ENCODE peak calls at places on chromosomes 2 and 18, in six cellular contexts. S is IMR-90, I is mucosa of descending colon, A is GM12865, R is A549, M is ovary. T is an unnamed sample.

GRCh38 chr2:109284816-109285215 is 155.8 kb downstream of the SH3RF3 start:
- DNase-seq in S (peak; percentile 79), I (peak; percentile 18), A (no peak), R (no peak), M (no peak), T (no peak)

GRCh38 chr2:223725494-223725893 is 111.9 kb downstream of the AP1S3 start:
- DNase-seq in S (peak; percentile 99), I (peak; percentile 40), A (no peak), R (peak; percentile 93), M (peak; percentile 76), T (peak; percentile 89)

GRCh38 chr2:164826293-164827243 is 15.1 kb downstream of the COBLL1 start:
- DNase-seq in S (peak; percentile 13), I (peak; percentile 65), A (no peak), R (no peak), M (peak; percentile 41), T (no peak)

GRCh38 chr2:167181134-167181533 is 292.9 kb downstream of the XIRP2 start:
- DNase-seq in S (peak; percentile 79), I (no peak), A (no peak), R (no peak), M (no peak), T (no peak)

GRCh38 chr2:189328451-189329249 is 112.6 kb upstream of the WDR75 start:
- DNase-seq in S (peak; percentile 82), I (no peak), A (no peak), R (no peak), M (no peak), T (no peak)

GRCh38 chr18:33700513-33700976 is 122.5 kb downstream of the ASXL3 start:
- DNase-seq in S (no peak), I (no peak), A (peak; percentile 72), R (no peak), M (no peak), T (no peak)

GRCh38 chr2:133266075-133266925 is 302.0 kb downstream of the NCKAP5 start:
- DNase-seq in S (no peak), I (peak; percentile 10), A (no peak), R (peak; percentile 49), M (peak; percentile 25), T (no peak)

GRCh38 chr2:195456765-195457164 is 200.3 kb upstream of the SLC39A10 start:
- DNase-seq in S (no peak), I (no peak), A (no peak), R (no peak), M (no peak), T (no peak)

GRCh38 chr2:20378891-20379519 is 28.4 kb upstream of the PUM2 start:
- DNase-seq in S (peak; percentile 86), I (peak; percentile 83), A (no peak), R (peak; percentile 77), M (peak; percentile 94), T (no peak)

GRCh38 chr2:101273045-101273444 is 20.4 kb downstream of the CNOT11 start:
- DNase-seq in S (no peak), I (no peak), A (no peak), R (no peak), M (no peak), T (no peak)

GRCh38 chr2:145931836-145932352 is 1412.0 kb upstream of the ZEB2 start:
- DNase-seq in S (no peak), I (no peak), A (no peak), R (no peak), M (no peak), T (peak; percentile 4)

GRCh38 chr2:190986221-190986953 is 27.6 kb downstream of the STAT1 start:
- DNase-seq in S (no peak), I (no peak), A (no peak), R (no peak), M (no peak), T (no peak)

GRCh38 chr2:143171817-143172216 is 42.6 kb downstream of the ARHGAP15 start:
- DNase-seq in S (peak; percentile 16), I (no peak), A (no peak), R (no peak), M (no peak), T (no peak)

GRCh38 chr2:225510794-225511193 is 111.3 kb downstream of the NYAP2 start:
- DNase-seq in S (no peak), I (no peak), A (no peak), R (no peak), M (no peak), T (no peak)

GRCh38 chr2:234661146-234661545 is 164.3 kb upstream of the ARL4C start:
- DNase-seq in S (no peak), I (no peak), A (no peak), R (no peak), M (no peak), T (no peak)

GRCh38 chr2:171482877-171483276 is 39.4 kb upstream of the CYBRD1 start:
- DNase-seq in S (peak; percentile 27), I (no peak), A (no peak), R (no peak), M (no peak), T (no peak)

GRCh38 chr2:203803046-203803429 is 64.5 kb upstream of the CTLA4 start:
- DNase-seq in S (no peak), I (no peak), A (no peak), R (no peak), M (no peak), T (no peak)

GRCh38 chr18:2526320-2526719 is 45.0 kb downstream of the METTL4 start:
- DNase-seq in S (no peak), I (no peak), A (no peak), R (no peak), M (no peak), T (no peak)

GRCh38 chr2:239498981-239499633 is 98.3 kb upstream of the HDAC4 start:
- DNase-seq in S (no peak), I (peak; percentile 48), A (no peak), R (no peak), M (peak; percentile 74), T (no peak)

GRCh38 chr2:45696708-45697107 is 45.2 kb downstream of the PRKCE start:
- DNase-seq in S (no peak), I (no peak), A (no peak), R (no peak), M (no peak), T (no peak)

GRCh38 chr18:13548106-13548819 is 178.1 kb downstream of the FAM210A start:
- DNase-seq in S (no peak), I (no peak), A (peak; percentile 29), R (no peak), M (no peak), T (no peak)

GRCh38 chr2:222146488-222146887 is 152.3 kb downstream of the PAX3 start:
- DNase-seq in S (no peak), I (no peak), A (no peak), R (no peak), M (no peak), T (no peak)

GRCh38 chr2:235381261-235381912 is 112.5 kb upstream of the AGAP1 start:
- DNase-seq in S (peak; percentile 44), I (no peak), A (no peak), R (no peak), M (no peak), T (no peak)

GRCh38 chr2:190069936-190070696 is 7.6 kb upstream of the MSTN start:
- DNase-seq in S (peak; percentile 75), I (peak; percentile 79), A (peak; percentile 83), R (peak; percentile 7), M (no peak), T (peak; percentile 20)

GRCh38 chr2:227471924-227472264 is at the start of gene AGFG1:
- DNase-seq in S (peak; percentile 67), I (peak; percentile 91), A (peak; percentile 84), R (peak; percentile 86), M (peak; percentile 83), T (no peak)

GRCh38 chr18:22951823-22952222 is 18.7 kb downstream of the RBBP8 start:
- DNase-seq in S (no peak), I (no peak), A (no peak), R (no peak), M (no peak), T (no peak)

DNA sequence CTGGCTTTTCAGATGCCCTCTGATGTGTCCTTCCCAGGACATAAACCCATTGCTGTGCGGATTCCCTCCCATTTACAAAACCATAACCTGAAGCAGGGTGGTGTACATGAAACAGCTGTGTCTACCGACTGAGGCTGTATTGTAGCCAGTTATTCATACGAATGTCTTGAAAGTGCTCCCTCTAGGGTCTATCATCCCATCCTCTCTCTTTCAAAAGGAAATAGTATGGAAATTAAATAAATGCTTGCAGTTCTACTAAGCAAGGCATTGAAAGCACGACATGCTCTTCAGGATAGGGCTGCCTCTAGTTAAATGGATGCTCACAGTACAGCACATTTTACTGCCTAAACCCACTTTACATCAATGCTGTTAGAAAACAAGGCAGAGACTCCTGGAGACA is 112.2 kb upstream of the PXDN start:
- DNase-seq in S (no peak), I (no peak), A (no peak), R (no peak), M (no peak), T (no peak)
- TF ChIP-seq CTCF in S (no peak), I (no peak), A (no peak), R (no peak), M (no peak), T (peak; percentile 16)

GRCh38 chr2:130728549-130729310 is at the start of gene GPR148:
- DNase-seq in S (no peak), I (no peak), A (no peak), R (no peak), M (no peak), T (no peak)
- H3K4me3 ChIP-seq in S (no peak within 1 kb of the TSS), I (no peak within 1 kb of the TSS), A (no peak within 1 kb of the TSS), R (peak within 1 kb of the TSS; percentile 70), M (peak within 1 kb of the TSS; percentile 41), T (peak within 1 kb of the TSS; percentile 57)

GRCh38 chr2:150909613-150910012 is 352.1 kb downstream of the RBM43 start:
- DNase-seq in S (no peak), I (no peak), A (no peak), R (no peak), M (no peak), T (no peak)

GRCh38 chr2:150916434-150916833 is 345.2 kb downstream of the RBM43 start:
- DNase-seq in S (no peak), I (no peak), A (no peak), R (no peak), M (no peak), T (no peak)

GRCh38 chr2:150907466-150907865 is 354.2 kb downstream of the RBM43 start:
- DNase-seq in S (no peak), I (no peak), A (no peak), R (no peak), M (no peak), T (no peak)

GRCh38 chr2:150909090-150909489 is 352.6 kb downstream of the RBM43 start:
- DNase-seq in S (no peak), I (no peak), A (peak; percentile 9), R (no peak), M (no peak), T (no peak)

DNA sequence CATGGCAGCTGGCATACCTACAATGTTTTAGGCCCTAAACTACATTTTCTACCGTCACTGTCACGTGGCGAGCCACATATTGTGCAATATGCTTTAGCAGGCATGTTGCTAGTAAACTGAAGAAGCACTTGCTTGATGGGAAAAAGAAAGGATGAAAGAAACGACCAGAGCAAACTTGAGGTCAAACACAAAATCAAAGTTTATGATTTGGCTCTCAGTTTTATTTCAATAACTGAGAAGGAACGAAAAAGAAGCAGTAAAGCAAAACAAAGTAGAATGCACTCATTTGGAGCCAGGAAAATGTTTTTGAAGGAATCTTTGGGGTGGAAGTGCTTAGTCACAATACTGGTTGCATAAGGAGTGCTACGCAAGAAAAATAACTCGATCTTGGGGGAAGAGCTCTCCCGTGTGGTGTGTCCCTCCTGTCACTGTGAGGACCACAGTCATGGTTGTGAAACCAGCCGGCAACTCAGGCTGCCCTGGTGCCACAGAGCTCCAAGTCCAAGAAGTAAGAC is 349.8 kb downstream of the RBM43 start:
- DNase-seq in S (peak; percentile 95), I (peak; percentile 40), A (no peak), R (peak; percentile 12), M (peak; percentile 46), T (peak; percentile 80)
- TF ChIP-seq CTCF in S (peak; percentile 54), I (no peak), A (no peak), R (peak; percentile 30), M (no peak), T (peak; percentile 42)

GRCh38 chr18:14924226-14924625 is 176.3 kb downstream of the ANKRD30B start:
- DNase-seq in S (no peak), I (no peak), A (no peak), R (no peak), M (no peak), T (no peak)
- H3K4me3 ChIP-seq in S (no peak overlapping the region), I (no peak overlapping the region), A (no peak overlapping the region), R (no peak overlapping the region), M (no peak overlapping the region), T (no peak overlapping the region)